ENCODE peak calls at places on chromosomes 1 and 21, in five cellular contexts. C is LNCaP clone FGC, B is foreskin fibroblast, O is epithelial cell of esophagus, I is sigmoid colon. H is an unnamed sample.

GRCh38 chr1:206696812-206697585 is 12.3 kb downstream of the MAPKAPK2 start:
- DNase-seq in C (no peak), B (no peak), O (no peak), I (peak), H (no peak)

GRCh38 chr1:202130816-202131522 is 8.3 kb downstream of the GPR37L1 start:
- DNase-seq in C (no peak), B (no peak), O (no peak), I (no peak), H (no peak)

GRCh38 chr1:25065246-25066238 is 135.5 kb upstream of the RUNX3 start:
- DNase-seq in C (no peak), B (peak), O (no peak), I (peak), H (peak)

GRCh38 chr1:62391369-62391971 is 45.4 kb upstream of the USP1 start:
- DNase-seq in C (no peak), B (no peak), O (no peak), I (no peak), H (no peak)

GRCh38 chr1:8409107-8409506 is 91.2 kb downstream of the SLC45A1 start:
- DNase-seq in C (peak), B (peak), O (peak), I (no peak), H (peak)

GRCh38 chr1:177811461-177811860 is 158.4 kb downstream of the SEC16B start:
- DNase-seq in C (no peak), B (no peak), O (no peak), I (no peak), H (no peak)

GRCh38 chr1:110150330-110151174 is at the start of gene SLC6A17:
- DNase-seq in C (no peak), B (peak), O (peak), I (peak), H (no peak)

GRCh38 chr21:41187537-41188025 is 19.6 kb downstream of the BACE2 start:
- DNase-seq in C (no peak), B (no peak), O (no peak), I (no peak), H (no peak)

GRCh38 chr21:45384656-45385548 is 20.1 kb upstream of the COL18A1 start:
- DNase-seq in C (no peak), B (no peak), O (no peak), I (peak), H (no peak)

GRCh38 chr1:202145325-202146140 is 996 bp upstream of the ARL8A start:
- DNase-seq in C (no peak), B (no peak), O (peak), I (no peak), H (no peak)

GRCh38 chr1:38129473-38129872 is 82.9 kb upstream of the POU3F1 start:
- DNase-seq in C (no peak), B (no peak), O (no peak), I (peak), H (no peak)

GRCh38 chr21:45431781-45432572 is 27.0 kb downstream of the COL18A1 start:
- DNase-seq in C (no peak), B (no peak), O (no peak), I (no peak), H (no peak)

GRCh38 chr1:200755456-200755855 is 16.8 kb downstream of the CAMSAP2 start:
- DNase-seq in C (peak), B (no peak), O (no peak), I (no peak), H (no peak)

GRCh38 chr1:154745286-154745731 is 124.8 kb downstream of the KCNN3 start:
- DNase-seq in C (no peak), B (no peak), O (no peak), I (peak), H (no peak)

GRCh38 chr1:184513421-184513820 is 126.6 kb downstream of the C1orf21 start:
- DNase-seq in C (no peak), B (no peak), O (peak), I (no peak), H (no peak)

GRCh38 chr1:31431351-31431750 is 18.3 kb downstream of the SERINC2 start:
- DNase-seq in C (no peak), B (no peak), O (no peak), I (peak), H (no peak)

GRCh38 chr21:45523411-45524101 is 18.7 kb downstream of the SLC19A1 start:
- DNase-seq in C (no peak), B (no peak), O (no peak), I (peak), H (no peak)

GRCh38 chr1:154770897-154771594 is 99.0 kb downstream of the KCNN3 start:
- DNase-seq in C (no peak), B (no peak), O (peak), I (peak), H (no peak)

GRCh38 chr1:157155658-157156057 is 17.5 kb upstream of the ETV3 start:
- DNase-seq in C (no peak), B (no peak), O (no peak), I (no peak), H (no peak)

GRCh38 chr1:89739013-89739843 is 81.6 kb upstream of the LRRC8D start:
- DNase-seq in C (no peak), B (no peak), O (peak), I (no peak), H (no peak)

GRCh38 chr1:167412920-167413319 is 105.4 kb downstream of the CD247 start:
- DNase-seq in C (no peak), B (no peak), O (no peak), I (no peak), H (no peak)

GRCh38 chr1:57353589-57353988 is 70.3 kb downstream of the DAB1 start:
- DNase-seq in C (no peak), B (no peak), O (no peak), I (no peak), H (no peak)

GRCh38 chr21:33383056-33383888 is 19.9 kb upstream of the IFNGR2 start:
- DNase-seq in C (no peak), B (peak), O (peak), I (peak), H (no peak)

GRCh38 chr21:15233611-15234010 is 168.8 kb upstream of the NRIP1 start:
- DNase-seq in C (no peak), B (no peak), O (no peak), I (no peak), H (no peak)

GRCh38 chr21:43764576-43765495 is 11.3 kb downstream of the CSTB start:
- DNase-seq in C (no peak), B (peak), O (no peak), I (no peak), H (no peak)

GRCh38 chr1:42043811-42044210 is 109.4 kb upstream of the GUCA2B start:
- DNase-seq in C (no peak), B (no peak), O (no peak), I (no peak), H (no peak)

GRCh38 chr21:43703068-43703880 is 15.7 kb upstream of the PDXK start:
- DNase-seq in C (no peak), B (peak), O (peak), I (no peak), H (no peak)

GRCh38 chr1:112818990-112819689 is 104.0 kb upstream of the PPM1J start:
- DNase-seq in C (no peak), B (peak), O (no peak), I (no peak), H (no peak)

GRCh38 chr1:8858112-8858668 is 20.3 kb downstream of the ENO1 start:
- DNase-seq in C (no peak), B (peak), O (peak), I (no peak), H (peak)

GRCh38 chr1:52032785-52033131 is 852 bp downstream of the KTI12 start:
- DNase-seq in C (no peak), B (peak), O (peak), I (peak), H (no peak)

GRCh38 chr1:17878837-17879236 is 123.7 kb downstream of the ACTL8 start:
- DNase-seq in C (no peak), B (peak), O (no peak), I (no peak), H (peak)

GRCh38 chr1:191350938-191351337 is 807.3 kb upstream of the RGS18 start:
- DNase-seq in C (no peak), B (no peak), O (no peak), I (no peak), H (no peak)

GRCh38 chr1:69992594-69992993 is 212.8 kb downstream of the LRRC40 start:
- DNase-seq in C (no peak), B (no peak), O (no peak), I (no peak), H (no peak)

GRCh38 chr1:203511513-203511912 is 17.6 kb downstream of the OPTC start:
- DNase-seq in C (no peak), B (no peak), O (no peak), I (no peak), H (no peak)
- H3K4me3 ChIP-seq in C (no peak), B (no peak), O (no peak), I (no peak), H (no peak)

GRCh38 chr1:65623895-65624294 is 168.8 kb upstream of the PDE4B start:
- DNase-seq in C (no peak), B (no peak), O (no peak), I (no peak), H (no peak)
- TF ChIP-seq CTCF in C (no peak), B (peak), O (no peak), I (no peak), H (no peak)

DNA sequence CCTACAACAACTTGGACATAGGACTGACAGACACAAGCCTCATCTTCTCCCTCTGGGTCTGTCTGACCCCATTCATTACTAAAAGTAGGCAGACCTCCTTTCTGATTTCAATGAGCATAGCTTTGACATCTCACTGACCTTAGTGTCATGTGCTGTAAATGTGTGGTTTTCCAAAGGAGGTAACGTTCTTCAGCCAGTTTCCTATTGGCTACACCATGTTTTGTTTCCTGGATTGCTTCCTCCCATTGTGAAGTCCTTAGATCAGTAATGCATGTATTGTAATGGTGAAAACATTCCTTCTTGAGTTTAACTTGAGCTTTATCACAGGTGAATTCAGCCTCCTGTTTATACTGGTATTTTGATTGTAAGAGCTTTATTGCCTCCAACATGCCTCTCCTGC is 20.6 kb downstream of the STXBP3 start:
- DNase-seq in C (no peak), B (no peak), O (no peak), I (no peak), H (no peak)
- H3K4me3 ChIP-seq in C (no peak), B (no peak), O (no peak), I (no peak), H (no peak)

DNA sequence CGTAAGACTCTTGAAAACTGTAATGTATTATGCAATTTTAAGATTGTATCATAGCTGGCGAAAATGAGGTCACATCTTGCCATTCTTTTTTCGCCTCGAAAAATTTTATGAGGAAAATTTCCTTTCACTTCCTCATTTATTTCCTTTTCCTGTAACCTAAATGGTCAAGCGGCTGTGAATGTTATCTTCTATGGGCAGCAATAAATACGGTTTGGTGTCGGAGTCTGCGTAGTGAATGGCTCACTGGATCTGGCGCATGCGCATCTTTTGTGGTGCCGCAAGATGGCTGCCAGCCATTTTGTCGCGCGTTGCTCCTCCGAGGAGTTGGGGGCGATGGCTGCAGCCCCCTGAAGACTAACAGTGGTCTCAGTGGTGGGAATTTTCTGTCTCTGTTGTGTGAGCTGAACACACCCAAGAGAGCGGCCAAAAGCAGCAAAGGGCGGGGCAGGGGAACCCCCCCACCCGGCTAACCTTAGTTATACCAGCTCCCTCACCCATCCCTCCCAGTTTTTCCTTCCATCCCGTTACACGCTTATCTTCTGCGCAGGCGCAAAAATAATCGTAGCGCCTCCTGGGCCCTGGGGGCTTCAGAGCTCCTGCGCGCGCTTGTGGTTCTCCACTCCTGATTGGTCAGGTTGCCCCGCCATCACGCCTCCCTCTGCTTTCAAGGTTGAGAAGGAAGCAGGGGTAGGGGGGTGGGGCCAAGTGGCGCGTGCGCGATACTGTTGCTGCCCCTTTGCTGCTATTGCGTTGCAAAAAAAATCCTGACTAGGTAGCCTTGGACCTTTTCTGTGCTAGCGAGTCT is at the start of gene RPRD2:
- DNase-seq in C (peak), B (peak), O (peak), I (peak), H (peak)
- TF ChIP-seq CTCF in C (no peak), B (no peak), O (no peak), I (no peak), H (no peak)

GRCh38 chr21:38489729-38490128 is 8.5 kb downstream of the ERG start:
- DNase-seq in C (no peak), B (no peak), O (no peak), I (no peak), H (no peak)
- H3K4me3 ChIP-seq in C (no peak), B (no peak), O (no peak), I (no peak), H (no peak)

GRCh38 chr1:53450225-53450624 is 9.0 kb upstream of the DMRTB1 start:
- DNase-seq in C (no peak), B (no peak), O (no peak), I (no peak), H (no peak)
- TF ChIP-seq CTCF in C (peak), B (peak), O (peak), I (no peak), H (peak)

DNA sequence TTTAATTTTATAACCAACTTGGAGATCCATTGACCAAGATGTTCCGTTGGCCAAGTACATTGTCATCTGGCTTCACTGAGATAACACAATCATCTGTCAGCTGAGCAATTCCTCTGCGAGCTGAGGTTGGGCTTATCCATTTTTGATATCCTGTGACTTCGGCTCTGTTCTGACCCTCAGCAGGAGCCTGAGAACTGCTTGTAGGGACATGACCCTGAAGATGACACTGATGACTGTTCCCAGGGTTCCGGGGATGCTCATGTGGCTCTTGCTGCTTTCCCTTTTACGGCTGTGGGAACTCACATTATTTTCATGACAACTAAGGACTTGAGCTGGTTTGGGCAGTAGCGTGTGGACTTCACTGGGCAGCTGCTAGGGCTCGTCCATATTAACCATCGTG is 51.1 kb downstream of the TLR5 start:
- DNase-seq in C (no peak), B (no peak), O (no peak), I (no peak), H (no peak)
- H3K4me3 ChIP-seq in C (no peak), B (no peak), O (no peak), I (no peak), H (no peak)